ENCODE peak calls at places on chromosomes 4 and X, in ten cellular contexts. O is NCI-H1436; N is amygdala; F is posterior vena cava; Q is pancreas; G is stimulated activated CD4-positive, alpha-beta T cell treated with anti-CD3 and anti-CD28 coated beads, Interleukin-12 subunit alpha, Interleukin-12 subunit beta, amount 100 ng/mL, for 24 hours; D is NCI-H510A treated with DMSO at 0.1 percent for 48 hours; M is glutamatergic neuron; A is activated B cell treated with CpG ODN at 0.5 μM for 24 hours; X is SK-N-SH. J is an unnamed sample.

GRCh38 chr4:6373541-6374410 is 98.6 kb downstream of the PPP2R2C start:
- DNase-seq in G (no peak), M (no peak), Q (no peak), O (no peak), D (no peak), N (peak; percentile 73), F (peak; percentile 59), X (no peak), A (no peak), J (no peak)

GRCh38 chr4:3481113-3481531 is 18.0 kb downstream of the DOK7 start:
- DNase-seq in G (no peak), M (no peak), N (no peak), Q (no peak), D (peak; percentile 33), O (no peak), X (no peak), A (no peak), F (no peak), J (no peak)

GRCh38 chr4:174152717-174153466 is 130.6 kb downstream of the FBXO8 start:
- DNase-seq in O (no peak), N (no peak), Q (no peak), M (no peak), A (no peak), D (peak; percentile 18), G (no peak), F (no peak), X (no peak), J (no peak)

GRCh38 chrX:119429471-119429870 is 30.3 kb downstream of the SLC25A43 start:
- DNase-seq in O (no peak), N (no peak), M (no peak), D (no peak), G (no peak), X (no peak), Q (no peak), A (no peak), F (no peak), J (no peak)

GRCh38 chr4:71229477-71230257 is 109.2 kb upstream of the SLC4A4 start:
- DNase-seq in D (peak; percentile 42), Q (no peak), G (no peak), F (no peak), M (peak; percentile 40), N (peak; percentile 21), X (peak; percentile 36), A (no peak), O (no peak), J (peak; percentile 25)

GRCh38 chrX:138925330-138925729 is 213.8 kb upstream of the FGF13 start:
- DNase-seq in M (no peak), Q (no peak), N (no peak), A (no peak), F (no peak), O (no peak), G (no peak), X (no peak), D (no peak), J (no peak)

GRCh38 chrX:38061335-38061734 is 55.0 kb downstream of the SYTL5 start:
- DNase-seq in A (no peak), Q (no peak), D (no peak), M (no peak), X (no peak), G (no peak), F (no peak), O (no peak), N (no peak), J (no peak)

GRCh38 chr4:126582737-126583136 is 1050.0 kb upstream of the INTU start:
- DNase-seq in A (no peak), O (no peak), F (no peak), G (no peak), X (no peak), N (no peak), Q (no peak), D (no peak), M (no peak), J (no peak)

GRCh38 chr4:78565971-78566372 is 14.4 kb downstream of the ANXA3 start:
- DNase-seq in O (no peak), F (no peak), D (no peak), Q (no peak), G (no peak), M (no peak), A (no peak), N (no peak), X (no peak), J (no peak)

GRCh38 chr4:122150896-122151295 is 1.2 kb upstream of the BLTP1 start:
- DNase-seq in D (no peak), Q (no peak), M (no peak), O (no peak), F (no peak), G (no peak), X (no peak), N (no peak), A (no peak), J (no peak)

GRCh38 chr4:61938250-61938846 is 738.2 kb downstream of the ADGRL3 start:
- DNase-seq in G (no peak), X (peak; percentile 64), D (no peak), N (peak; percentile 3), M (no peak), F (no peak), Q (no peak), A (no peak), O (no peak), J (no peak)

GRCh38 chr4:42574873-42575272 is 82.0 kb downstream of the ATP8A1 start:
- DNase-seq in D (no peak), N (no peak), M (no peak), A (no peak), X (no peak), G (no peak), Q (no peak), O (no peak), F (no peak), J (no peak)

GRCh38 chr4:176193126-176193525 is 2.3 kb downstream of the SPATA4 start:
- DNase-seq in O (no peak), G (no peak), A (no peak), X (no peak), F (no peak), N (no peak), Q (no peak), D (peak; percentile 12), M (no peak), J (no peak)

GRCh38 chr4:138815811-138816210 is 199.8 kb upstream of the NOCT start:
- DNase-seq in N (no peak), Q (no peak), A (no peak), G (no peak), O (no peak), M (no peak), X (no peak), D (no peak), F (no peak), J (no peak)